ENCODE peak calls at places on chromosomes 7 and 10, in eight cellular contexts. M is colonic mucosa, A is GM12865, Q is AG04450, V is adrenal gland, W is AG04449, H is neural progenitor cell, K is Caco-2. P is an unnamed sample.
A peak's percentile ranks its signal among the peaks of the same experiment; 100 is the strongest.

GRCh38 chr10:101896466-101896865 is 52.9 kb upstream of the KCNIP2 start:
- DNase-seq in V (no peak), W (no peak), K (no peak), H (no peak), A (no peak), Q (peak; percentile 8), M (no peak), P (no peak)

GRCh38 chr10:92662852-92663251 is 26.9 kb upstream of the HHEX start:
- DNase-seq in A (no peak), W (no peak), H (no peak), V (no peak), K (no peak), M (no peak), Q (no peak), P (no peak)

GRCh38 chr10:4371691-4372295 is 454.2 kb upstream of the AKR1E2 start:
- DNase-seq in K (no peak), H (no peak), V (no peak), Q (no peak), M (no peak), W (no peak), A (no peak), P (no peak)

GRCh38 chr10:43802988-43803696 is 154.5 kb upstream of the ZNF32 start:
- DNase-seq in A (no peak), K (no peak), M (no peak), W (no peak), H (no peak), Q (no peak), V (no peak), P (no peak)

GRCh38 chr10:12710594-12711343 is 290.7 kb downstream of the CCDC3 start:
- DNase-seq in H (peak; percentile 78), W (peak; percentile 45), Q (peak; percentile 73), V (peak; percentile 78), A (peak; percentile 85), K (peak; percentile 90), M (peak; percentile 81), P (peak; percentile 50)

GRCh38 chr7:22156205-22156604 is 200.7 kb downstream of the RAPGEF5 start:
- DNase-seq in A (no peak), Q (peak; percentile 37), K (no peak), H (no peak), V (no peak), W (no peak), M (no peak), P (no peak)

GRCh38 chr10:13890233-13890616 is 303.5 kb downstream of the PRPF18 start:
- DNase-seq in Q (no peak), H (no peak), K (no peak), W (no peak), A (no peak), V (no peak), M (no peak), P (no peak)

GRCh38 chr7:45657136-45657889 is 83.1 kb downstream of the ADCY1 start:
- DNase-seq in V (no peak), H (no peak), W (no peak), Q (no peak), A (no peak), M (no peak), K (no peak), P (no peak)

GRCh38 chr10:103668351-103669242 is 175.1 kb downstream of the NEURL1 start:
- DNase-seq in Q (no peak), K (no peak), H (peak; percentile 45), W (no peak), M (peak; percentile 52), V (peak; percentile 76), A (no peak), P (no peak)

GRCh38 chr10:21634599-21635365 is 100.8 kb downstream of the MLLT10 start:
- DNase-seq in A (no peak), K (no peak), H (no peak), W (no peak), M (no peak), V (no peak), Q (no peak), P (no peak)

GRCh38 chr7:142583424-142583823 is 165.8 kb upstream of the PRSS1 start:
- DNase-seq in K (no peak), Q (peak; percentile 52), V (peak; percentile 51), W (peak; percentile 51), H (peak; percentile 7), A (peak; percentile 79), M (no peak), P (peak; percentile 52)

GRCh38 chr10:132363921-132364593 is 32.1 kb downstream of the LRRC27 start:
- DNase-seq in W (peak; percentile 45), V (no peak), A (peak; percentile 51), Q (peak; percentile 38), K (no peak), H (peak; percentile 58), M (no peak), P (no peak)

GRCh38 chr10:126243306-126243705 is 145.0 kb downstream of the ADAM12 start:
- DNase-seq in M (no peak), W (no peak), H (no peak), A (no peak), V (no peak), Q (no peak), K (no peak), P (no peak)

GRCh38 chr7:103694304-103694703 is 248.3 kb upstream of the SLC26A5 start:
- DNase-seq in V (no peak), Q (no peak), A (no peak), W (no peak), H (no peak), M (no peak), K (no peak), P (no peak)

GRCh38 chr10:119474606-119475005 is 67.9 kb downstream of the RGS10 start:
- DNase-seq in Q (no peak), A (no peak), K (no peak), H (no peak), W (no peak), M (no peak), V (no peak), P (no peak)

GRCh38 chr10:116880716-116881440 is 31.6 kb downstream of the ENO4 start:
- DNase-seq in M (no peak), K (no peak), W (no peak), Q (no peak), V (no peak), A (no peak), H (peak; percentile 56), P (no peak)

GRCh38 chr7:141333459-141333858 is 217.8 kb upstream of the AGK start:
- DNase-seq in K (peak; percentile 55), W (no peak), A (no peak), H (peak; percentile 84), M (no peak), V (peak; percentile 7), Q (no peak), P (no peak)

GRCh38 chr7:130943336-130943901 is 209.4 kb upstream of the KLF14 start:
- DNase-seq in Q (peak; percentile 82), M (no peak), H (no peak), K (no peak), A (no peak), V (no peak), W (peak; percentile 68), P (no peak)

DNA sequence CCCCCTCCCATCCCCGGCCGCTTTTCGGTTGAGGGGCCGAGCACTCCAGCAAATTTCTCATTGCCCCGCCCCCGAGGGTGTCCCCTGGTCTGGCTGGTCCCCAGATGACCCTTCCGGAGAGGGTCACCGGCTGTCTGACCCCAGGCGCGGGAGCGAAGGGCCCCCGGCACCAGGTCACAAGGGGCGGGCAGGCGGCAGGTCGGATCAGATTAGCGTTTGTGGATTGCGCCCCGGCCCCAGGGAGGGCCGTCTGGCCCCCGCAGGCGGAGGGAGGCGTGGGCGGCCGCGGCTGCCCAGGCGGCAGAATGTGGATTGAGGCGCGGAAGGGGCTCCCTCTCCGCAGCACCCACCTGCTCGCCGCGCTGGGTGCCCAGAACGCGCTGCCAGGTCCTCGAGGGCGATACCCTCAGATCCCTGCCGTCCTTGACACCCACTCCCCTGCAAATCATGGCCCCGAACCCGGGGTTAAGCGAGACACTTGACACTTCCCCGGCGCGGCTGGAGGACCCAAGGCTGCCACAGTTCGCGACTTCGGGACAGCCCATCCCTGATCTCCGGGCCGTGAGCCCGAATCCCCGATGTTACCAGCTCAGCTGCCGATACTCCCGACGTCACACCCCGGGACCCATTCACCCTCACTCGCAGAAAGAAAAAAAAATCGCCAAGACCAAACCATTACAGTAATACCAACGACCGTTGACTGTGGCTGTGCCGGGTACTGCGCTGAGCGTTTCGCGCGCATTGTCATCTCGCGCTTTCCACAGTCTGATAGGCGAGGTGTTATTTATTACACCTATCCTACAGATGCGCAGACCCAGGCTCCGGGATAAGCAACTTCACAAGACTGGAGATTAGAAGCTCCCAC is 953 bp downstream of the NODAL start:
- DNase-seq in W (no peak), M (no peak), H (peak; percentile 61), A (no peak), Q (no peak), K (no peak), V (no peak), P (no peak)
- H3K4me3 ChIP-seq in W (no peak overlapping the region), M (peak overlapping the region; percentile 13), H (peak overlapping the region; percentile 37), A (no peak overlapping the region), Q (no peak overlapping the region), K (no peak overlapping the region), V (peak overlapping the region; percentile 5), P (no peak overlapping the region)

GRCh38 chr10:9209105-9209798 is 1154.8 kb downstream of the GATA3 start:
- DNase-seq in H (peak; percentile 79), A (peak; percentile 68), Q (peak; percentile 26), K (peak; percentile 77), M (peak; percentile 57), W (no peak), V (peak; percentile 69), P (peak; percentile 13)
- TF ChIP-seq CTCF in H (peak; percentile 89), A (peak; percentile 85), Q (peak; percentile 92), K (peak; percentile 89), M (peak; percentile 84), W (peak; percentile 82), V (peak; percentile 83), P (peak; percentile 85)

GRCh38 chr7:32893225-32893560 is 1.6 kb upstream of the KBTBD2 start:
- DNase-seq in M (no peak), Q (no peak), W (no peak), V (no peak), K (no peak), H (no peak), A (no peak), P (no peak)
- H3K4me3 ChIP-seq in M (no peak overlapping the region), Q (peak overlapping the region; percentile 65), W (no peak overlapping the region), V (no peak overlapping the region), K (peak overlapping the region; percentile 86), H (peak overlapping the region; percentile 96), A (peak overlapping the region; percentile 87), P (no peak overlapping the region)

DNA sequence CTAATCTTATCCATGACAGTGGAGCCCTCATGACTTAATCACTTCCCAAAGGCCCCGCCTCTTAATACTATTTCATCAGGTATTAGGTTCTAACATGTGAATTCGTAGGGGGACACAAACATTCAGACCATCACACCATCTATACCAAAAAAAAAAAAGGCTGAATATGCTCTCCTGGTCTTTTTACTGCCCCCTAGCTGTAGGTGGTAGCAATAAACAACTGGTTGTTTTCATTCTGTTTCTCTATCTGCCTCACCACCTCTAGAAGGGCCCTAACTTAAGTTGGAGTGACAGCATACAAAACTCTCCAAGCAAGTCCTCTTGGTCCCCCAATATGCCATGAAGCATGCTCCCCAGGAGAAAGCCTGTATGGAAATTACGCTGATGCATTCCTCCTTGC is 94.1 kb downstream of the GRM8 start:
- DNase-seq in K (no peak), W (no peak), A (peak; percentile 21), M (no peak), Q (no peak), H (peak; percentile 52), V (no peak), P (no peak)
- TF ChIP-seq CTCF in K (peak; percentile 13), W (no peak), A (peak; percentile 52), M (no peak), Q (no peak), H (peak; percentile 66), V (no peak), P (peak; percentile 69)

GRCh38 chr7:40571796-40572195 is 437.0 kb downstream of the SUGCT start:
- DNase-seq in H (no peak), K (no peak), W (peak; percentile 89), M (no peak), A (no peak), Q (no peak), V (no peak), P (no peak)
- H3K4me3 ChIP-seq in H (no peak overlapping the region), K (no peak overlapping the region), W (no peak overlapping the region), M (no peak overlapping the region), A (no peak overlapping the region), Q (no peak overlapping the region), V (no peak overlapping the region), P (no peak overlapping the region)

P was measured in GM06990.